ENCODE peak calls at places on chromosomes 7 and 10, in four cellular contexts. K is fibroblast of lung, S is IMR-90, H is MM.1S. W is an unnamed sample. For H3K27me3, the result is how much of the 10 kb centered on the place peaks cover.

GRCh38 chr10:21649441-21649872 is 115.4 kb downstream of the MLLT10 start:
- DNase-seq in K (peak), S (no peak), H (no peak), W (no peak)

GRCh38 chr10:33094263-33095051 is 136.4 kb upstream of the ITGB1 start:
- DNase-seq in K (no peak), S (no peak), H (peak), W (no peak)

GRCh38 chr7:84591897-84592296 is 397.3 kb upstream of the SEMA3A start:
- DNase-seq in K (no peak), S (no peak), H (no peak), W (no peak)

GRCh38 chr10:60299961-60300883 is 89.5 kb downstream of the ANK3 start:
- DNase-seq in K (peak), S (peak), H (no peak), W (peak)

GRCh38 chr7:33243319-33243881 is 114.0 kb downstream of the BBS9 start:
- DNase-seq in K (peak), S (peak), H (peak), W (peak)

GRCh38 chr7:43018446-43018845 is 86.3 kb downstream of the MRPL32 start:
- DNase-seq in K (peak), S (no peak), H (no peak), W (no peak)

GRCh38 chr10:124092270-124093075 is 925 bp downstream of the CHST15 start:
- DNase-seq in K (peak), S (no peak), H (peak), W (peak)

GRCh38 chr7:114901771-114902170 is 20.1 kb upstream of the MDFIC start:
- DNase-seq in K (peak), S (peak), H (no peak), W (no peak)

GRCh38 chr7:117951711-117952280 is 78.6 kb upstream of the CTTNBP2 start:
- DNase-seq in K (no peak), S (no peak), H (no peak), W (no peak)

GRCh38 chr7:86091369-86091768 is 552.3 kb upstream of the GRM3 start:
- DNase-seq in K (no peak), S (no peak), H (no peak), W (no peak)

GRCh38 chr10:71868192-71868697 is 17.2 kb upstream of the PSAP start:
- DNase-seq in K (peak), S (peak), H (peak), W (no peak)

GRCh38 chr7:31056775-31057346 is 4.8 kb downstream of the ADCYAP1R1 start:
- DNase-seq in K (no peak), S (no peak), H (no peak), W (peak)

GRCh38 chr10:86410542-86411124 is 44.0 kb upstream of the GRID1 start:
- DNase-seq in K (peak), S (peak), H (no peak), W (no peak)

GRCh38 chr7:37097983-37098382 is 350.7 kb downstream of the ELMO1 start:
- DNase-seq in K (no peak), S (no peak), H (no peak), W (no peak)

GRCh38 chr7:111841596-111842209 is 279.4 kb upstream of the IMMP2L start:
- DNase-seq in K (no peak), S (no peak), H (no peak), W (no peak)
- H3K27me3 ChIP-seq in K (under half), S (under half), H (under half), W (under half)

GRCh38 chr7:116691664-116692063 is 19.7 kb downstream of the MET start:
- DNase-seq in K (peak), S (no peak), H (no peak), W (no peak)
- H3K4me2 ChIP-seq in K (no peak), S (no peak), H (no peak), W (no peak)

GRCh38 chr7:158135931-158136330 is 451.7 kb downstream of the PTPRN2 start:
- DNase-seq in K (no peak), S (no peak), H (no peak), W (no peak)
- H3K27me3 ChIP-seq in K (under half), S (under half), H (half or more), W (under half)

DNA sequence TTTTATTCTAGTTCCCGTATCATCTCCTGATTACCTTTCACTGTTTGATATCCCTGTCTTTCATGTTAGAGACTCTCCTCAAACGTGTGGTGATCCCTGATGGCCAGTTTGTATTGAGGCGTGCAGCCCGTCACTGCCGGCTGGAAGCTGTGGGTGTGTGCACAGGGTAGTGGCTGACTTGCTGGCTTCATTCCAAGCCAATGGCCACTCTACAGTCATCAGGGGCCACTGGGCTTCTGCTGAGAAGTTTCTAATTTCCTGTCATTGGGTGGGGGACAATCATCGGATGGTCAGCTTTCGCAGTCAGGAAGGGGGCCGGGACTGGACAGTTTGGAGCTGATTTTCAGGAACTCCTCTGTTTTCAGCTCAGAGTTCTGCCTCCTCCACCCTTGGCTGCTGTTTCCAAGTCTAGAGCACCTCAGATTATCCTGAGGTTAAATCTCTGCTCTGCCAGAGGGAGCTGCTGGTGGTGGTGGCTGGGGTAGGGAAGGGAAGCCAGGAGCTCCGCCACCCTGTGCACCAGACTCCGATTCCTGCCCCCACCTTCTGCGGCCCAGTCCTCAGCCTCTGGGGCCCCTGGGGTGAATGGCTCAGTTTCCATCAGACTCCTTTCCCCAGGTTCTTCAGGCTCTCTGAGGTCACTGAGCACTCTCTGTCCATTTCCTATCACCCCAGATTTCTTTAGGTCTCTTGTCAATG is 34.9 kb downstream of the BAIAP2L1 start:
- DNase-seq in K (peak), S (no peak), H (no peak), W (no peak)
- H3K4me2 ChIP-seq in K (no peak), S (no peak), H (no peak), W (no peak)

GRCh38 chr7:20785211-20786048 is 1.3 kb downstream of the SP8 start:
- DNase-seq in K (no peak), S (no peak), H (no peak), W (peak)

GRCh38 chr7:20787658-20788057 is 972 bp upstream of the SP8 start:
- DNase-seq in K (no peak), S (no peak), H (no peak), W (peak)

GRCh38 chr7:20786049-20786412 is 655 bp downstream of the SP8 start:
- DNase-seq in K (no peak), S (no peak), H (no peak), W (no peak)

GRCh38 chr7:20786421-20786778 is 286 bp downstream of the SP8 start:
- DNase-seq in K (no peak), S (no peak), H (no peak), W (no peak)

DNA sequence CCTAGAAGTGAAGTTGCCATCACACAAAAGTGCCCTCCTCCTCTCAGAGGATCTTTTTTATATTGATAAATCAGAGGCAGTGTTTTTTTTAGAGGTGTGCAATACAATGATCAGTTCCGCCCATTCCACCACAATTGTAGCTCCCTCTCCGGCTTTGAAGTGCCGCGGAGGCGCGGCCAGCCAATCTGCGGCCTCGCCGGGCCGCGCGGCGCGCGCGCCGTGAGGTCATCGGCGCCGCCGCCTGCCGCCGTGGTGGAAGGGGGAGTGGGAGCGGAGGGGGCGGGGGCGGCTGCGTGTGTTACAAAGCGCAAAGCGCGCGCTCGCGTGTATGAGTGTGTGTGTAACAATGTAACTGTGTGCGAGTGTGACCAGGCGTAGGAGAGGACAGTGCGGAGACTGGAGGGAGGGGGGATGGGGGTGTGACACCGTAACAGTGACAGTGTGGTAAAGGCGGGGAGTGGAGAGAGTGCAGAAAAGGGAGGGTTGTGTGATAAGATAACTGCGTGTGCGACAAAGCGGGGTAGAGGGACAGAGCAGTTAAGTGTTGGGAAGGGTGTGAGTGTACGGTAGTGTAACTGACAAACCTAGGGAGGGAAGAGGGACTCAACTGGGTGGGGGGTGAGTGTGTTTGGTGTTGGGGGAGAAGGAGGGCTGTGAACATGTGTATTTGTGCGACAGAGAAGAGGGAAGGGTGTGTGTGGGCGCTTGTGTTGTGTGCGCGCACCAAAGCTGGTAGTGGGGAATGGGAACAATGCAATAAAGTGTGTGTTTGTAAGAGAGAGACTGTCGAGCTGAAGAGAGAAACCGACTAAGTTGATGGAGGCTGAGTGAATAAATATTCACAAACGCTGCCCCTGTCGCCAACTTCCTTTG is at the start of gene SP8:
- DNase-seq in K (peak), S (peak), H (no peak), W (peak)
- H3K27me3 ChIP-seq in K (under half), S (half or more), H (under half), W (half or more)

DNA sequence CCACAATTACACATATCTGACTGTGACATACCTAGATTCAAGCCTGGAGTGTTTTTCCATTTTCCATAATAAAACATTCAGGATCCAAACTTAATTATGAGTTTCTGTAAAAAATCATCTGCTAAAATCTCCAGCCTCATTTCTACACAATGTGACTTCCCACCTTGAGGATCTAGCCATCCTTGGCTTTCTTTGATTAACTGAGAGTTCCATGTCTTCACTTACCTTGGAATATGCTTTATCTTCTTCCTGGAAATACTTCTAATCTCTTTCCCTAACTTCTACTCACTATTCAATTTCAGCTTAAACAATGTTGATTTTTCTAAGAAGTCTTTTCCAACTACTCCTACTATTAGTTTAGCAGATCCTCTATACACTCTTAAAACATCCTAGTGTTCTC is 16.5 kb upstream of the GIMAP2 start:
- DNase-seq in K (no peak), S (no peak), H (no peak), W (no peak)
- H3K4me2 ChIP-seq in K (no peak), S (no peak), H (no peak), W (no peak)

GRCh38 chr7:156074982-156075615 is 262.8 kb upstream of the SHH start:
- DNase-seq in K (no peak), S (no peak), H (no peak), W (peak)
- H3K27me3 ChIP-seq in K (under half), S (under half), H (under half), W (under half)

DNA sequence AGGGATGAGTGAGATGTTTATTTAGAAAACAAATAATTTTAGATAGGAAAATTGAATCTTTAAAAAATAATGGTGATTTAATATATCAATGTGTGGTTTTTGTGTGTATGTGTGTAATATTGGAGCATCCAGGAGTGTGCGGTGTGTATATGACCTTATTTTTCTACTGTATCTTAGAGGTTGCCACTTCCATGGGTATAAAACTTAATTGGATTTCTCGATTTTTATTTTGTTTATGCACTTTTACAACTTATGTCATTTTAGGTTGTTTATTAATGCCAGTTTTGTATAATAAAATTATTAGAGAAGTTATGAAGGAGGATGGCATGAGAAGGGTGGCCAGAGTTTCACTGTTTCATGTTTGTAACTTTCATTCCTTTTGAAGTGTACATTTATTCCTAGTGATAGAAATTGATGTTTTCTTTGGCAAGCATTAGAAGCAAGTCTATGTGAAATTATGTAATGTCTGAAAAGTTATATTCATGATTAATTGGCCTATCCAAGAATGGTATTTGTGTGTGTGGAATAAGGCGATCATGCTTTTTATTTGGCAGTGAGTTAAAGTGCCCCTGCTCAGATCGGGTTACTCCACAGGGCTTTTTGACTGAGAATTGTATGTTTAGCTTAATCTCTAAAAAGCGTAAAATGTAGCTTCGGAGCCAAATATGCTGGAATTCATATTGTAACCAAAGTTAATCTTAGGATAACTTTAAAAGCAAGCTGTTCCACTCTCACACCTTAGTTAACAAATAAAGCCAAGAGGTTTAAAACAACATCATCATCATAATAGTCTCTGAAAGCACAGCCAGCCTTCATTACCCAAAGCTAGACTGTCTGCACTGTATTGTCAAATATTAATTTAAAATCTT is 110.4 kb downstream of the KAT6B start:
- DNase-seq in K (peak), S (peak), H (no peak), W (no peak)
- H3K4me2 ChIP-seq in K (no peak), S (peak), H (no peak), W (no peak)

W was measured in GM23338.